ENCODE peak calls at places on chromosomes 4 and X, in five cellular contexts. Z is stimulated activated CD8-positive, alpha-beta memory T cell treated with anti-CD3 and anti-CD28 coated beads, Interleukin-7, amount 100 ng/mL, for 24 hours; D is NCI-H1092; R is stimulated activated naive CD8-positive, alpha-beta T cell treated with anti-CD3 and anti-CD28 coated beads, Interleukin-15, Interleukin-2, amounts not matched to agents 100 U/mL and 50 U/mL, for 24 hours; T is Kasumi-1. F is an unnamed sample.

GRCh38 chr4:74845834-74846233 is 51.5 kb upstream of the BTC start:
- DNase-seq in Z (no peak), D (no peak), R (no peak), T (no peak), F (no peak)

GRCh38 chr4:165312506-165312905 is 15.0 kb upstream of the MSMO1 start:
- DNase-seq in Z (no peak), D (no peak), R (no peak), T (no peak), F (no peak)

GRCh38 chr4:148341980-148342800 is 100.0 kb downstream of the NR3C2 start:
- DNase-seq in Z (no peak), D (no peak), R (no peak), T (no peak), F (no peak)

GRCh38 chrX:49001521-49002090 is 458 bp downstream of the GRIPAP1 start:
- DNase-seq in Z (peak; percentile 17), D (peak; percentile 2), R (peak; percentile 58), T (peak; percentile 36), F (peak; percentile 4)

GRCh38 chr4:112073201-112073600 is 72.1 kb upstream of the FAM241A start:
- DNase-seq in Z (no peak), D (no peak), R (no peak), T (no peak), F (no peak)

GRCh38 chrX:9578083-9578779 is 113.4 kb downstream of the TBL1X start:
- DNase-seq in Z (no peak), D (no peak), R (no peak), T (no peak), F (no peak)

GRCh38 chr4:110614173-110614948 is 8.5 kb downstream of the PITX2 start:
- DNase-seq in Z (no peak), D (no peak), R (no peak), T (no peak), F (no peak)

GRCh38 chrX:47168495-47169073 is 23.6 kb downstream of the RBM10 start:
- DNase-seq in Z (no peak), D (no peak), R (no peak), T (no peak), F (no peak)

GRCh38 chr4:165208741-165209388 is 1.5 kb downstream of the KLHL2 start:
- DNase-seq in Z (no peak), D (peak; percentile 52), R (peak; percentile 33), T (no peak), F (no peak)

GRCh38 chr4:139918591-139918990 is 235.4 kb downstream of the MAML3 start:
- DNase-seq in Z (no peak), D (no peak), R (no peak), T (no peak), F (no peak)

GRCh38 chr4:18113710-18114331 is 92.3 kb upstream of the LCORL start:
- DNase-seq in Z (no peak), D (no peak), R (no peak), T (no peak), F (no peak)

GRCh38 chr4:64715741-64716140 is 306.5 kb upstream of the TECRL start:
- DNase-seq in Z (no peak), D (no peak), R (no peak), T (no peak), F (no peak)

GRCh38 chr4:67776746-67777145 is 22.6 kb upstream of the GNRHR start:
- DNase-seq in Z (no peak), D (no peak), R (no peak), T (no peak), F (no peak)

F was measured in SW 1271.